ENCODE peak calls at places on chromosome 21, in seven cellular contexts. G is GM12891, E is H1, Y is breast epithelium, H is Panc1, F is transverse colon, V is upper lobe of left lung. K is an unnamed sample.

GRCh38 chr21:36945496-36946138 is 20.9 kb downstream of the HLCS start:
- DNase-seq in H (no peak), Y (no peak), G (no peak), E (no peak), V (no peak), F (no peak), K (no peak)

GRCh38 chr21:36647279-36648093 is 51.4 kb upstream of the SIM2 start:
- DNase-seq in H (no peak), F (no peak), Y (no peak), V (no peak), G (no peak), E (no peak), K (no peak)

GRCh38 chr21:14959343-14959742 is 105.5 kb downstream of the NRIP1 start:
- DNase-seq in V (no peak), H (no peak), F (no peak), Y (no peak), E (no peak), G (no peak), K (no peak)

GRCh38 chr21:21373969-21374368 is 375.8 kb downstream of the NCAM2 start:
- DNase-seq in E (no peak), G (no peak), H (no peak), Y (no peak), F (no peak), V (no peak), K (no peak)

GRCh38 chr21:15560383-15561056 is 169.3 kb upstream of the USP25 start:
- DNase-seq in E (no peak), H (no peak), Y (no peak), F (no peak), G (no peak), V (no peak), K (no peak)

GRCh38 chr21:14957836-14958235 is 107.0 kb downstream of the NRIP1 start:
- DNase-seq in E (no peak), Y (no peak), G (no peak), V (no peak), F (no peak), H (no peak), K (no peak)

GRCh38 chr21:36150192-36150711 is 6.4 kb upstream of the DOP1B start:
- DNase-seq in V (peak), E (no peak), F (no peak), H (no peak), Y (peak), G (no peak), K (no peak)

GRCh38 chr21:21968810-21969588 is 970.8 kb downstream of the NCAM2 start:
- DNase-seq in F (no peak), G (no peak), H (no peak), Y (no peak), E (no peak), V (no peak), K (no peak)

GRCh38 chr21:43929217-43929971 is 64.4 kb downstream of the AGPAT3 start:
- DNase-seq in V (no peak), E (peak), Y (no peak), H (no peak), F (no peak), G (no peak), K (no peak)

GRCh38 chr21:29961291-29962027 is 21.7 kb upstream of the GRIK1 start:
- DNase-seq in F (no peak), E (no peak), Y (no peak), G (no peak), V (no peak), H (no peak), K (no peak)

GRCh38 chr21:46363698-46364097 is 39.7 kb downstream of the PCNT start:
- DNase-seq in V (no peak), E (no peak), F (no peak), Y (no peak), H (no peak), G (no peak), K (no peak)

GRCh38 chr21:36217711-36218110 is 61.1 kb downstream of the DOP1B start:
- DNase-seq in G (no peak), V (no peak), Y (no peak), H (no peak), F (no peak), E (no peak), K (no peak)

GRCh38 chr21:33642896-33643657 is 776 bp downstream of the ITSN1 start:
- DNase-seq in E (peak), H (no peak), Y (no peak), G (no peak), V (peak), F (peak), K (no peak)

GRCh38 chr21:45988366-45989347 is 7.1 kb downstream of the COL6A1 start:
- DNase-seq in G (no peak), E (no peak), Y (no peak), F (no peak), V (no peak), H (no peak), K (no peak)

DNA sequence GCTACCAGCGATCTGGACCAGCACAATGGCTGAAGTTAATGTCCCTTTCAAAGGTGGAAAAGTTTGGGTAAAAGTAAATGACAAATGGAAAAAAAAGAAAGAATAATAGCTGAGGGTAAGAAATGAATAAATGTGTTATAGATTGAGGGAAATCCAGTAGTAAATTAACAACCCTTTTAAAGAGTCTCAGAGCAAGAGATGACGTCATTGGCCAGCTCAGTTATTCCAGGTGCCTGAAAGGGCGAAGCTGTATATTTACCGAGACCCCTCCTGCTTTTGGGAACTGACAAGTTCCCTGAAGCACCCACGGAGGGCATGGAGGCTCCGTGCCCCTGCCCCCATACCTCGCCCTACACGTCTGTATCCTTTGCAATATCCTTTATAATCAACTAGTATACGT is 40.5 kb upstream of the KCNJ6 start:
- DNase-seq in F (no peak), G (no peak), H (no peak), E (no peak), Y (no peak), V (no peak), K (no peak)
- TF ChIP-seq POLR2AphosphoS5 in F (no peak), G (no peak), H (no peak), E (no peak), Y (no peak), V (no peak), K (no peak)

GRCh38 chr21:32414579-32415358 is 2.3 kb downstream of the EVA1C start:
- DNase-seq in Y (no peak), E (no peak), H (no peak), F (no peak), V (no peak), G (no peak), K (no peak)
- TF ChIP-seq POLR2AphosphoS5 in Y (no peak), E (no peak), H (no peak), F (no peak), V (no peak), G (no peak), K (peak)

GRCh38 chr21:42518216-42518615 is 4.6 kb downstream of the SLC37A1 start:
- DNase-seq in E (no peak), G (no peak), F (no peak), H (no peak), Y (peak), V (no peak), K (no peak)
- TF ChIP-seq POLR2AphosphoS5 in E (no peak), G (no peak), F (no peak), H (no peak), Y (no peak), V (no peak), K (no peak)

GRCh38 chr21:44958471-44959191 is 18.8 kb downstream of the SLX9 start:
- DNase-seq in V (no peak), G (no peak), E (no peak), Y (peak), F (peak), H (no peak), K (no peak)
- TF ChIP-seq POLR2AphosphoS5 in V (peak), G (no peak), E (no peak), Y (peak), F (peak), H (no peak), K (peak)

GRCh38 chr21:31295676-31296075 is 48.4 kb downstream of the TIAM1 start:
- DNase-seq in E (no peak), G (no peak), V (no peak), F (no peak), Y (no peak), H (no peak), K (no peak)

GRCh38 chr21:31293986-31294385 is 50.1 kb downstream of the TIAM1 start:
- DNase-seq in G (no peak), H (no peak), V (no peak), F (no peak), E (no peak), Y (no peak), K (no peak)

GRCh38 chr21:31294691-31295090 is 49.4 kb downstream of the TIAM1 start:
- DNase-seq in E (no peak), H (no peak), Y (no peak), F (no peak), V (no peak), G (no peak), K (no peak)

GRCh38 chr21:31298618-31299269 is 45.3 kb downstream of the TIAM1 start:
- DNase-seq in Y (no peak), H (no peak), E (no peak), G (no peak), F (no peak), V (no peak), K (no peak)

GRCh38 chr21:31299291-31300147 is 44.5 kb downstream of the TIAM1 start:
- DNase-seq in E (no peak), H (no peak), Y (no peak), F (no peak), G (no peak), V (no peak), K (no peak)
- TF ChIP-seq POLR2AphosphoS5 in E (no peak), H (no peak), Y (no peak), F (no peak), G (no peak), V (no peak), K (no peak)

GRCh38 chr21:25500598-25500997 is 106.7 kb downstream of the MRPL39 start:
- DNase-seq in V (no peak), E (no peak), Y (no peak), F (no peak), H (no peak), G (no peak), K (no peak)

GRCh38 chr21:25501996-25502665 is 105.2 kb downstream of the MRPL39 start:
- DNase-seq in G (no peak), V (peak), F (no peak), E (no peak), Y (no peak), H (no peak), K (no peak)

GRCh38 chr21:25496825-25497482 is 110.3 kb downstream of the MRPL39 start:
- DNase-seq in E (no peak), G (no peak), F (no peak), V (no peak), Y (no peak), H (no peak), K (no peak)

GRCh38 chr21:25503981-25504380 is 103.3 kb downstream of the MRPL39 start:
- DNase-seq in F (no peak), H (no peak), E (no peak), Y (no peak), G (no peak), V (no peak), K (no peak)

GRCh38 chr21:25501448-25501847 is 105.8 kb downstream of the MRPL39 start:
- DNase-seq in V (no peak), F (no peak), Y (no peak), G (no peak), E (no peak), H (no peak), K (no peak)
- TF ChIP-seq POLR2AphosphoS5 in V (no peak), F (no peak), Y (no peak), G (peak), E (no peak), H (no peak), K (no peak)

GRCh38 chr21:26449161-26449560 is 123.9 kb downstream of the CYYR1 start:
- DNase-seq in H (no peak), G (no peak), Y (no peak), E (no peak), F (no peak), V (no peak), K (no peak)
- TF ChIP-seq POLR2AphosphoS5 in H (no peak), G (no peak), Y (no peak), E (no peak), F (no peak), V (no peak), K (no peak)

GRCh38 chr21:38260426-38260825 is 3.6 kb downstream of the KCNJ15 start:
- DNase-seq in G (no peak), Y (no peak), E (no peak), F (no peak), V (no peak), H (no peak), K (no peak)
- TF ChIP-seq POLR2AphosphoS5 in G (no peak), Y (no peak), E (no peak), F (no peak), V (no peak), H (no peak), K (no peak)

DNA sequence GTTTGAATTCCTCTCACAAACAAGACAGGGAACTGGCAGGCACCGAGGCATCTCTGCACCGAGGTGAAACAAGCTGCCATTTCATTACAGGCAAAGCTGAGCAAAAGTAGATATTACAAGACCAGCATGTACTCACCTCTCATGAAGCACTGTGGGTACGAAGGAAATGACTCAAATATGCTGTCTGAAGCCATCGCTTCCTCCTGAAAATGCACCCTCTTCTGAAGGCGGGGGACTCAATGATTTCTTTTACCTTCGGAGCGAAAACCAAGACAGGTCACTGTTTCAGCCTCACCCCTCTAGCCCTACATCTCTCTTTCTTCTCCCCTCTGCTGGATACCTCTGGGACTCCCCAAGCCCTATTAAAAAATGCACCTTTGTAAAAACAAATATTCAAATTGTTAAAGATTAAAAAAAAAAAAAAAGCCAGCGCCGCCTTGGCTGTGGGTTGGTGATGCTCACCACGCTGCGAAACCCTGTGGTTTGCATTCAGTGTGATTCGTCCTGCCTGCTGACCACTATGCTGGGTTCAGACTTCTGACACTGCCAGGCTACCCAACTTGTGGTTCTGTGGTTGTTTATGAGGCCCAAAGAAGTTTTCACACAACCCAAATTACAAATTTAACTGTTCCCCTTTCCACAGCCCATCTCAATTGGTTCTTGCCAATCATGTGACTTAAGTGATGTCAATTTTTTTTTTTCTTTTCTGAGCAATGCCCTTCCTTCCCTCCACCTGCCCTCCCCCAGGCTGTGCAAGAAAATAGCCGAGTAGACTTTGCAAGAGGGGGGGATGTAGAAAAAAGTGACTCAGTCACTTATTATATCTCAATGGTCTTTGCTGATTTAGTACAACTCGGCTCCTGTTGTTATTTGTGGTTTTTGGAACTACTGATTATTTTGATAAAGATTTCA is at the start of gene RUNX1:
- DNase-seq in E (no peak), F (peak), H (no peak), G (peak), Y (peak), V (peak), K (peak)
- TF ChIP-seq POLR2AphosphoS5 in E (no peak), F (peak), H (no peak), G (peak), Y (no peak), V (peak), K (no peak)